ENCODE peak calls at places on chromosomes 13 and 19, in five cellular contexts. R is H1, N is NT2/D1, M is HepG2, D is GM12878. Y is an unnamed sample.

GRCh38 chr13:19959141-19959830 is 759 bp downstream of the ZMYM2 start:
- DNase-seq in R (no peak), N (no peak), M (peak), D (no peak), Y (peak)

GRCh38 chr13:76380436-76381065 is 505.7 kb downstream of the KCTD12 start:
- DNase-seq in R (no peak), N (no peak), M (no peak), D (no peak), Y (no peak)

GRCh38 chr19:35710784-35711723 is 6.7 kb downstream of the ZBTB32 start:
- DNase-seq in R (no peak), N (no peak), M (no peak), D (peak), Y (no peak)

GRCh38 chr19:34500656-34501120 is 19.1 kb downstream of the WTIP start:
- DNase-seq in R (no peak), N (no peak), M (no peak), D (no peak), Y (no peak)

GRCh38 chr13:25689539-25689938 is 317.8 kb downstream of the ATP8A2 start:
- DNase-seq in R (no peak), N (no peak), M (no peak), D (no peak), Y (no peak)

GRCh38 chr19:16338470-16339360 is 14.1 kb downstream of the KLF2 start:
- DNase-seq in R (no peak), N (no peak), M (peak), D (peak), Y (no peak)

GRCh38 chr13:74132152-74132767 is 1.9 kb downstream of the KLF12 start:
- DNase-seq in R (no peak), N (no peak), M (peak), D (no peak), Y (peak)

GRCh38 chr13:24148414-24149305 is 11.9 kb upstream of the SPATA13 start:
- DNase-seq in R (peak), N (peak), M (peak), D (no peak), Y (no peak)

GRCh38 chr13:40345149-40345514 is 321.3 kb downstream of the FOXO1 start:
- DNase-seq in R (no peak), N (no peak), M (no peak), D (no peak), Y (no peak)

GRCh38 chr13:108834193-108834592 is 204.8 kb downstream of the MYO16 start:
- DNase-seq in R (no peak), N (peak), M (no peak), D (no peak), Y (no peak)

GRCh38 chr13:109869312-109870237 is 83.2 kb upstream of the IRS2 start:
- DNase-seq in R (no peak), N (no peak), M (no peak), D (no peak), Y (no peak)

GRCh38 chr13:113784645-113785024 is 25.6 kb downstream of the TMEM255B start:
- DNase-seq in R (no peak), N (no peak), M (no peak), D (no peak), Y (no peak)

GRCh38 chr19:23509686-23510450 is 114.6 kb upstream of the ZNF91 start:
- DNase-seq in R (no peak), N (no peak), M (no peak), D (no peak), Y (no peak)

GRCh38 chr13:87052731-87053130 is 618.4 kb upstream of the SLITRK5 start:
- DNase-seq in R (no peak), N (no peak), M (no peak), D (no peak), Y (no peak)

GRCh38 chr19:19209372-19209771 is 2.4 kb upstream of the NCAN start:
- DNase-seq in R (no peak), N (no peak), M (no peak), D (no peak), Y (no peak)

GRCh38 chr13:66933994-66934393 is 296.1 kb downstream of the PCDH9 start:
- DNase-seq in R (no peak), N (no peak), M (no peak), D (no peak), Y (no peak)

GRCh38 chr19:5133986-5134595 is 165.2 kb downstream of the KDM4B start:
- DNase-seq in R (no peak), N (no peak), M (no peak), D (no peak), Y (no peak)

GRCh38 chr19:5131031-5131865 is 162.3 kb downstream of the KDM4B start:
- DNase-seq in R (no peak), N (no peak), M (no peak), D (peak), Y (no peak)

GRCh38 chr19:5130371-5131030 is 161.6 kb downstream of the KDM4B start:
- DNase-seq in R (no peak), N (no peak), M (no peak), D (peak), Y (no peak)

GRCh38 chr19:5132698-5133651 is 164.1 kb downstream of the KDM4B start:
- DNase-seq in R (no peak), N (no peak), M (no peak), D (no peak), Y (no peak)

GRCh38 chr19:5131866-5132561 is 163.1 kb downstream of the KDM4B start:
- DNase-seq in R (no peak), N (no peak), M (no peak), D (no peak), Y (no peak)
- TF ChIP-seq SUZ12 in R (no peak), N (no peak), M (no peak), D (no peak), Y (no peak)

GRCh38 chr19:4689403-4689802 is 19.3 kb upstream of the MYDGF start:
- DNase-seq in R (no peak), N (no peak), M (no peak), D (no peak), Y (no peak)
- TF ChIP-seq SUZ12 in R (no peak), N (no peak), M (no peak), D (no peak), Y (no peak)

GRCh38 chr13:112771877-112772538 is 82.2 kb downstream of the ATP11A start:
- DNase-seq in R (no peak), N (no peak), M (no peak), D (no peak), Y (no peak)
- TF ChIP-seq SUZ12 in R (no peak), N (no peak), M (no peak), D (no peak), Y (no peak)

GRCh38 chr19:15181394-15181793 is 19.4 kb downstream of the NOTCH3 start:
- DNase-seq in R (no peak), N (no peak), M (no peak), D (no peak), Y (no peak)

GRCh38 chr19:15184776-15185175 is 16.0 kb downstream of the NOTCH3 start:
- DNase-seq in R (no peak), N (no peak), M (no peak), D (no peak), Y (no peak)

GRCh38 chr19:15177269-15178116 is 23.3 kb downstream of the NOTCH3 start:
- DNase-seq in R (peak), N (peak), M (peak), D (peak), Y (peak)

GRCh38 chr19:15178629-15179308 is 22.0 kb downstream of the NOTCH3 start:
- DNase-seq in R (no peak), N (no peak), M (no peak), D (no peak), Y (no peak)

DNA sequence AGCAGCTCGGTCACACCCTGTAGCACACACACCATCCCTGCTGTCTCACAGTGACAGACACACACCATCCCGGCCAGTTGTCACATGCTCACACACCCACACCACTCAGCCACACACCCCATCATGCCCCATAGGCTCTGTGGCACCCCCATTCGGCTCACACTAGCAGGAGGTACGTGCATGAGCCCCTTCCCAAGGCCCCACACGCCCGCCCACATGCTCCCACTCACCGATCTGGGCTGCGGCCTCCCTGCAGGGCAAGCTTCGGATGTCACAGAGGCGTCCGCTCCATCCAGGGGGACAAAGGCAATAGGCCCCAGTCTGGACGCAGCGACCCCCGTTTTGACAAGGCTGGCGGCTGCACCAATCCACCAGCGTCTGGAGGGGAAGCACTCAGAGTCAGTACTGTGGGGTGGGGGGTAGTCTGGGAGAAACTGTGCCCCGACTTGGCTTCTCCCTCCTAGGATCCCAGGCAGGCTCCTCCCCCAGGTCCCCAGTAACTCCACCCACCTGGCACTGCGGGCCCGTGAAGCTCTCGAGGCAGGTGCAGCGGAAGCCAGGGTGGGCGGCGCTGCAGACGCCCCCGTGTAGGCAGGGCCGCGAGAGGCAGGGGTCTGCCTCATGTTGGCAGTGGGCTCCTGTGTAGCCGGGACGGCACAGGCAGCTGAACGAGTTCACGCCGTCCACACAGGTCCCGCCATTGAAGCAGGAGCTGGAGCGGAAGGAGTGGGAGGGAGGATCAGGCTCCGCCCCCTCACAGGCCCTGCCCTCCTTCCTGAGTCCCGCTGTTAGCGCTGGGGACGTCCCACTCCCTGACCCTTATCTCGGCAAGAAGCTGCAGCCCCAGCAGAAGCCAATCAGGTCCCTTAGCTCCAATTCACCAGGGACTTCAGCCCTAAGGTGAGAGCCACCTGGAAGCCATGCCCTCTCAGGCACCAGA is 20.1 kb downstream of the NOTCH3 start:
- DNase-seq in R (no peak), N (no peak), M (peak), D (no peak), Y (peak)
- TF ChIP-seq SUZ12 in R (no peak), N (no peak), M (no peak), D (no peak), Y (no peak)

DNA sequence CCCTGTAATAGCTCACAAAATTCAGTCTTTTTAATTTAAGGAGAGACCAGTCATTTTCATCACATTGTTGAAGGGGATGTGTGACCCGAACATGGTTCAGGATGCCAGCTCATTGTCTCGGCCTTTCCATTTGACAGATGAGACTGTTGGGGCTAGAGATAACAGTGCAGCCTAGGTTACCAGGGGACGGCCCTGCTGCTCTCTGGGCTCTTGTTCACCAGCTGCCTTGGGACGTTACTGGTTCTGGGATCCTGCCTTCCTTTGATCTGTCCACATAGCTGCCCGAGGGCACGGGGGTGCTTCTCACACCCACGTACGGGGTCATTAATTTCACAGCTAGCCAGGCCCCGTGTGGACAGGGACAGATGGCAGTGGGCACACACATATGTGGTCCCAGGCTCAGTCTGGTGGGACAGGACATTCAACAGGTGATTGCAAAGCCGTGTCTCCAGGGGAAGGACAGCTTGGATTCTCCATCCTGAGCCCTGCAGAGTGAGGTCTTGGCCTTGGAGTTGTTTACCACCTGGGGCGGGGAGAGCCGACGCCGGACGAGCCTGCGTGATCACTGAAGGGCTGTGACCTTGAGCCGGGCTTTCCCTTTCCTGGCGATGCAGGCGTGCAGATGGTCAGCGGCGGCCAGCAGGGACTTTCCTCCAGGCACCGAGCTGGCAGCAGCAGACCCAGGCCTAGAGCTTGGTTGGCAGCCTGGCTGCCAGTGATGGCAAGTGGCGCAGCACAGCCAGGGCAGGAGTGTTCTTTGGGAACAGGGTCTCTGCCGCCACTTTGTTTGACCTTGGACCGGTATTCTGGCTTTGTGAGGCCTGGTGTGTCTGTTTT is 26.7 kb upstream of the NPAS1 start:
- DNase-seq in R (no peak), N (no peak), M (no peak), D (no peak), Y (no peak)
- TF ChIP-seq SUZ12 in R (no peak), N (no peak), M (no peak), D (no peak), Y (no peak)

GRCh38 chr19:41321600-41322270 is 11.8 kb downstream of the CCDC97 start:
- DNase-seq in R (peak), N (no peak), M (peak), D (no peak), Y (peak)
- TF ChIP-seq SUZ12 in R (no peak), N (no peak), M (no peak), D (no peak), Y (no peak)